ENCODE peak calls at places on chromosomes 4 and X, in ten cellular contexts. D, C, F, U, N, A, S, J, M and L are unnamed samples.

GRCh38 chr4:10020871-10021676 is at the start of gene SLC2A9:
- DNase-seq in C (no peak), U (no peak), F (no peak), D (peak), M (no peak), J (no peak), S (no peak), A (peak), N (no peak), L (no peak)

GRCh38 chr4:87633239-87633638 is 16.8 kb upstream of the DMP1 start:
- DNase-seq in F (no peak), M (no peak), D (peak), A (no peak), S (no peak), U (peak), C (peak), N (no peak), J (no peak), L (no peak)

GRCh38 chr4:99998062-99998880 is 48.2 kb upstream of the H2AZ1 start:
- DNase-seq in S (no peak), M (peak), U (peak), A (no peak), J (no peak), N (no peak), C (no peak), F (no peak), D (peak), L (no peak)

GRCh38 chr4:159487284-159487747 is 384.4 kb downstream of the RAPGEF2 start:
- DNase-seq in D (peak), M (peak), N (no peak), J (no peak), S (no peak), C (peak), A (no peak), F (peak), U (peak), L (peak)

GRCh38 chr4:57233391-57233790 is 123.2 kb upstream of the IGFBP7 start:
- DNase-seq in C (peak), A (no peak), D (peak), U (no peak), J (no peak), S (no peak), M (no peak), N (no peak), F (no peak), L (no peak)

GRCh38 chrX:1925053-1925481 is 310.2 kb downstream of the ASMT start:
- DNase-seq in A (no peak), J (no peak), U (no peak), F (no peak), N (no peak), C (no peak), D (no peak), S (no peak), M (no peak), L (no peak)

GRCh38 chr4:185710487-185710995 is 101.5 kb downstream of the SORBS2 start:
- DNase-seq in F (no peak), M (no peak), S (no peak), N (no peak), U (peak), J (no peak), D (peak), A (no peak), C (no peak), L (no peak)

GRCh38 chrX:15146515-15146914 is 123.4 kb downstream of the ASB9 start:
- DNase-seq in U (no peak), S (no peak), F (peak), C (no peak), M (peak), N (peak), D (peak), J (no peak), A (no peak), L (no peak)

GRCh38 chr4:2060578-2061207 is 1.6 kb downstream of the NAT8L start:
- DNase-seq in C (no peak), A (no peak), F (no peak), N (no peak), U (no peak), D (no peak), J (no peak), M (no peak), S (no peak), L (peak)

GRCh38 chr4:154626793-154627484 is 14.5 kb upstream of the FGG start:
- DNase-seq in A (peak), S (no peak), F (peak), C (peak), N (peak), D (peak), J (no peak), U (peak), M (peak), L (peak)

GRCh38 chrX:110851780-110852179 is 56.2 kb upstream of the CHRDL1 start:
- DNase-seq in N (no peak), C (no peak), M (no peak), J (no peak), A (no peak), D (peak), S (no peak), F (no peak), U (peak), L (no peak)

GRCh38 chrX:155966876-155967275 is 30.6 kb upstream of the IL9R start:
- DNase-seq in C (peak), F (no peak), N (peak), A (no peak), M (peak), J (no peak), S (no peak), D (peak), U (peak), L (no peak)